ENCODE peak calls at places on chromosome 5, in seven cellular contexts. T, R, C, P, D, S and V are unnamed samples.

GRCh38 chr5:60649288-60649917 is 50.6 kb downstream of the DEPDC1B start:
- DNase-seq in T (no peak), R (no peak), C (no peak), P (no peak), D (no peak), S (no peak), V (no peak)

GRCh38 chr5:148002471-148002870 is 61.3 kb upstream of the SPINK5 start:
- DNase-seq in T (no peak), R (no peak), C (no peak), P (no peak), D (no peak), S (no peak), V (no peak)

GRCh38 chr5:143235423-143235822 is 168.1 kb downstream of the NR3C1 start:
- DNase-seq in T (no peak), R (peak; percentile 55), C (no peak), P (no peak), D (no peak), S (no peak), V (no peak)

GRCh38 chr5:75053286-75054109 is 1.1 kb upstream of the GCNT4 start:
- DNase-seq in T (peak; percentile 65), R (peak; percentile 42), C (peak; percentile 85), P (peak; percentile 75), D (no peak), S (peak; percentile 27), V (no peak)

GRCh38 chr5:15350614-15351013 is 149.4 kb upstream of the FBXL7 start:
- DNase-seq in T (no peak), R (no peak), C (no peak), P (no peak), D (no peak), S (no peak), V (no peak)

GRCh38 chr5:157924931-157925729 is 66.2 kb upstream of the CLINT1 start:
- DNase-seq in T (no peak), R (no peak), C (no peak), P (no peak), D (no peak), S (no peak), V (no peak)

GRCh38 chr5:125149503-125149902 is 403.1 kb upstream of the ZNF608 start:
- DNase-seq in T (no peak), R (no peak), C (no peak), P (no peak), D (no peak), S (no peak), V (no peak)

GRCh38 chr5:136212252-136212721 is 19.3 kb upstream of the SMIM32 start:
- DNase-seq in T (peak; percentile 63), R (no peak), C (peak; percentile 80), P (peak; percentile 76), D (no peak), S (peak; percentile 70), V (no peak)

GRCh38 chr5:1380910-1381309 is 36.0 kb upstream of the CLPTM1L start:
- DNase-seq in T (no peak), R (no peak), C (peak; percentile 76), P (no peak), D (no peak), S (no peak), V (no peak)

GRCh38 chr5:100905259-100905914 is 2.3 kb upstream of the ST8SIA4 start:
- DNase-seq in T (no peak), R (no peak), C (no peak), P (no peak), D (no peak), S (no peak), V (no peak)

GRCh38 chr5:171322527-171322926 is 13.5 kb downstream of the TLX3 start:
- DNase-seq in T (no peak), R (no peak), C (no peak), P (no peak), D (no peak), S (no peak), V (no peak)

GRCh38 chr5:16461782-16462181 is 3.8 kb downstream of the ZNF622 start:
- DNase-seq in T (no peak), R (no peak), C (no peak), P (no peak), D (no peak), S (no peak), V (no peak)

GRCh38 chr5:18465833-18466681 is 831.8 kb downstream of the TAF11L14 start:
- DNase-seq in T (peak; percentile 87), R (peak; percentile 61), C (no peak), P (no peak), D (no peak), S (peak; percentile 13), V (peak; percentile 88)

GRCh38 chr5:89071941-89072331 is 189.0 kb upstream of the MEF2C start:
- DNase-seq in T (no peak), R (no peak), C (no peak), P (no peak), D (no peak), S (no peak), V (no peak)

DNA sequence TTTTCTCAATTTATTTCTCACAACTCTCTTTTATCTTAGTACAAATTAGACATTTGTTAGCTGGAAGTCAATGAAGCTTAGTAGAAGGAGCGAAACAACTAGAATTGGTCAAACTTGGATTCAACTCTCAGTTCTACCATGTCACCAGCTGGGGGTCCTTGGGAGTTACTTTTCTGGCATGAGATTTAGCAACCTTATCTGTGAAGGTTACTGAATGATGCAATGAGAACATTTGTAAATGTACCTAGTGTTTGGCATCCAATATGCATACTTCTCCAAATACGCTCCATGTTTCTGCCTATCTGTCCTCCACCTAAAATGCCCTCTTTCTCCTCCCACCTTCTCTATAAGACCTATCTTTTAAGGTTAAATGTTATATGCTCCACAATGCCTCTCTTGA is 6.3 kb downstream of the HNRNPA0 start:
- DNase-seq in T (peak; percentile 37), R (no peak), C (no peak), P (no peak), D (no peak), S (no peak), V (no peak)
- TF ChIP-seq POLR2A in T (no peak), R (no peak), C (no peak), P (no peak), D (no peak), S (no peak), V (no peak)

GRCh38 chr5:59380350-59380951 is 513.1 kb downstream of the PDE4D start:
- DNase-seq in T (no peak), R (no peak), C (no peak), P (no peak), D (no peak), S (peak; percentile 11), V (no peak)

GRCh38 chr5:59390989-59391388 is 502.5 kb downstream of the PDE4D start:
- DNase-seq in T (no peak), R (no peak), C (no peak), P (no peak), D (no peak), S (no peak), V (no peak)

GRCh38 chr5:59390074-59390659 is 503.4 kb downstream of the PDE4D start:
- DNase-seq in T (peak; percentile 34), R (no peak), C (no peak), P (no peak), D (no peak), S (no peak), V (no peak)

GRCh38 chr5:59387127-59387526 is 506.4 kb downstream of the PDE4D start:
- DNase-seq in T (no peak), R (no peak), C (no peak), P (no peak), D (no peak), S (no peak), V (no peak)

GRCh38 chr5:59385700-59386099 is 507.8 kb downstream of the PDE4D start:
- DNase-seq in T (no peak), R (no peak), C (no peak), P (no peak), D (no peak), S (no peak), V (no peak)
- TF ChIP-seq POLR2A in T (no peak), R (no peak), C (no peak), P (no peak), D (no peak), S (no peak), V (no peak)

DNA sequence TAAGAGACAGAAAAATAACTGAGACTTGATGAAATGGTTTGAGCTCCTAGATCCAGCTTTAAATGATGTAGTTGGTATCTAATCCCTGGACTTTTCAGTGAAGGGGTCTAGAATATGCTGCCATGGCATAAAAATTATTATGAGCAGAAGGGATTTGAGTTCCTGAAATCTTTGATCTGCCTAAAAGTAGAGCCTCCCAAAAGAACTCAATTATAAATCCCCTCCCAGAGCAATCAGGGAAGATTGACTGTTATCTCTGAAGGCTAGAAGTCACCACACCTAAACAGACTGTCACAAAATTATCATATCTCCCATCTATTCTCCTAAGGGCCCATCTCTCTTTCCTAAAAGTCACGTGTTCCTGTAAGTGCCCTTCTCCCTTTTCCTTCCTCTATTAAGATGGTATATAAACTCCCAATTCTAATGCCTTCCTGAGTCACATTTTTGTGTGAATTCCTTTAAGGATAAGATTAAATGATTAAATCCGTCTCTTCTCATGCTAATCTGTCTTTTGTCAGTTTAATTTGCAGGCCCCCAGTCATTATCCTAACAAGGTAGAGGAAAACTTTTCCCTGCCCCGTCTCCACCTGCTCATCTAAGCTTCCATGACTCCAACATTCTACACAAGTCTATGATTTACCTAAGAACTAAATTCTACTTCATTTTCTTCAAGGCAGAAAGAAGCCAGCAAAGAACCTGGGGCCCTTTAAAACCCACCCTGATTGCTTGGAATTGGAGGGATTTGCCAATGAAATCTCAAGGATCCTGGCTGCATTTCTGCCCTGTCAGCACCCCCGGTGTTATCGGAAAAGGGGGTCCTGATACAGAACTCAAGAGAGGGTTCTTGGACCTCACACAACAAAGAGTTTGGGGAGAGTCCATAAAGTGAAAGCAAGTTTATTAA is 47.1 kb upstream of the PWWP2A start:
- DNase-seq in T (no peak), R (no peak), C (no peak), P (no peak), D (no peak), S (no peak), V (no peak)
- TF ChIP-seq POLR2A in T (no peak), R (no peak), C (no peak), P (no peak), D (no peak), S (no peak), V (no peak)

DNA sequence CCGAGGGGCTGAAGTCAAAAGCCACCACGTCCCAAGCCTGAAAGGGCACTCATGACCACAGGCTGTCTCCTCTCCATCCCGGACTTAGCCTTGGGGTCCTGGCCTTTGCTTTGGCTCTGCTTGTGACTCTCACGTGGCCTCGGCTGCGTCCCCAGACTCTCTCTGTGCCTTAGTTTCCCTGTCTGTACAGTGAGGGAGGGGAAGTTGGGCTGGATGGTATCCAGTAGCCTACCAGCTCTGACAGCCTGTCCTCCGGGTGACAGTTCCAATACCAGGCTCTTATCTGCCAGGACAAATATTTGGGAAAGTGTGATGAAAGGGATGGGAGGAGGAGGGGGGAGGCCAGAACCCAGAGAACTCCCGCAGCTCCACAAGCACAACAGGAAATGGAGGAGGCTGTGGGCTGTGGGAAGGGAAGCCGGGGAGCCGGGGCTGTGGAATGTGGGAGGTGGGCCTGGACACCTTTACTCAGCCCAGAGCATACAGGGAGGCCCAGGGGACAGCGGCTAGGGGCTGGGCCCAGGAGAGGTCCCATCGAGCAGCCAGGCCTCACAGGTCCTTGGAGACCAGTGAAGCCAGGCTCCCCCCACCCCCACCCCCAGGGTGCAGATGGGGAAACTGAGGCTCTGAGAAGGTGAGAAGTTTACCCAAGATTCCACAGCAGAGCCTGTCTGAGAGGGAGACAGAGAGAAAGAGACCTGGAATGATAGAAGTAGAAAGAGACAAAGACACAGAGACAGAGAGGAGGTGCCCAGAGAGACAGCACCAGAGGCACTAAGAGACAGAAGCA is 18.3 kb downstream of the PDGFRB start:
- DNase-seq in T (no peak), R (no peak), C (no peak), P (no peak), D (no peak), S (no peak), V (no peak)
- TF ChIP-seq POLR2A in T (no peak), R (no peak), C (no peak), P (no peak), D (no peak), S (no peak), V (no peak)